ENCODE peak calls at places on chromosomes 3 and 15, in seven cellular contexts. Q is keratinocyte; D is tibial artery; G is adipocyte; B is CD8-positive, alpha-beta T cell; V is gastrocnemius medialis; M is CD8-positive, alpha-beta memory T cell. R is an unnamed sample.

GRCh38 chr3:149016669-149017541 is 25.6 kb downstream of the GYG1 start:
- DNase-seq in D (no peak), Q (peak; percentile 9), B (no peak), G (peak; percentile 68), M (no peak), V (no peak), R (no peak)

GRCh38 chr3:127339943-127340861 is 52.4 kb upstream of the PRR20G start:
- DNase-seq in V (no peak), D (no peak), B (no peak), G (no peak), Q (no peak), M (no peak), R (no peak)

GRCh38 chr3:109432833-109433232 is 95.5 kb upstream of the DPPA4 start:
- DNase-seq in B (no peak), V (no peak), G (no peak), D (no peak), Q (no peak), M (no peak), R (no peak)

GRCh38 chr3:65443739-65444447 is 594.8 kb downstream of the MAGI1 start:
- DNase-seq in B (no peak), G (no peak), Q (no peak), V (no peak), M (no peak), D (no peak), R (peak; percentile 39)

GRCh38 chr3:14511623-14511965 is 28.5 kb downstream of the GRIP2 start:
- DNase-seq in G (no peak), B (no peak), V (peak; percentile 11), Q (no peak), M (no peak), D (peak; percentile 24), R (peak; percentile 33)

GRCh38 chr3:62210016-62210415 is 163.3 kb downstream of the FEZF2 start:
- DNase-seq in B (no peak), G (no peak), D (no peak), V (no peak), M (no peak), Q (no peak), R (no peak)

GRCh38 chr3:146155022-146155421 is 6.0 kb downstream of the PLOD2 start:
- DNase-seq in Q (no peak), G (no peak), M (no peak), D (no peak), V (no peak), B (no peak), R (no peak)

GRCh38 chr3:150391200-150391599 is 16.9 kb upstream of the TSC22D2 start:
- DNase-seq in V (no peak), G (no peak), B (no peak), M (no peak), Q (no peak), D (no peak), R (no peak)

GRCh38 chr3:23740517-23741402 is 65.0 kb upstream of the UBE2E1 start:
- DNase-seq in M (peak; percentile 50), B (no peak), D (peak; percentile 71), V (no peak), G (peak; percentile 35), Q (peak; percentile 90), R (no peak)

GRCh38 chr3:124951511-124952390 is 17.2 kb upstream of the MUC13 start:
- DNase-seq in G (no peak), D (no peak), V (no peak), M (no peak), B (no peak), Q (no peak), R (no peak)

GRCh38 chr3:160618363-160618762 is 53.0 kb upstream of the KPNA4 start:
- DNase-seq in Q (no peak), M (no peak), V (no peak), B (no peak), D (no peak), G (peak; percentile 15), R (no peak)

GRCh38 chr3:5796541-5796940 is 609.0 kb downstream of the EDEM1 start:
- DNase-seq in B (no peak), V (no peak), G (no peak), M (no peak), Q (no peak), D (no peak), R (no peak)

GRCh38 chr15:76177491-76178040 is 117.8 kb downstream of the TMEM266 start:
- DNase-seq in D (peak; percentile 93), V (peak; percentile 99), Q (no peak), M (no peak), B (no peak), G (peak; percentile 52), R (no peak)

GRCh38 chr3:195075941-195076875 is 194.8 kb downstream of the XXYLT1 start:
- DNase-seq in D (no peak), Q (no peak), M (peak; percentile 26), V (no peak), G (no peak), B (no peak), R (no peak)

GRCh38 chr15:40325700-40326099 is 2.2 kb downstream of the INAFM2 start:
- DNase-seq in M (no peak), B (no peak), V (no peak), Q (no peak), G (no peak), D (no peak), R (no peak)

GRCh38 chr3:12352253-12352652 is 63.4 kb downstream of the PPARG start:
- DNase-seq in Q (no peak), D (no peak), B (no peak), M (no peak), V (no peak), G (no peak), R (no peak)

GRCh38 chr3:100972293-100972692 is 20.9 kb downstream of the ABI3BP start:
- DNase-seq in D (no peak), G (no peak), M (no peak), B (no peak), Q (no peak), V (no peak), R (no peak)

GRCh38 chr3:27080126-27080525 is 289.1 kb downstream of the NEK10 start:
- DNase-seq in V (no peak), B (no peak), Q (no peak), G (no peak), D (no peak), M (no peak), R (no peak)

GRCh38 chr3:180875071-180875698 is 37.3 kb upstream of the FXR1 start:
- DNase-seq in M (no peak), V (no peak), B (no peak), G (no peak), D (no peak), Q (no peak), R (no peak)

GRCh38 chr3:168426196-168426595 is 330.5 kb upstream of the GOLIM4 start:
- DNase-seq in G (peak; percentile 58), Q (no peak), V (no peak), M (no peak), D (no peak), B (no peak), R (peak; percentile 31)

GRCh38 chr3:168424059-168424765 is 328.5 kb upstream of the GOLIM4 start:
- DNase-seq in Q (no peak), G (peak; percentile 74), D (no peak), B (no peak), M (no peak), V (no peak), R (no peak)

GRCh38 chr3:168431436-168431835 is 335.7 kb upstream of the GOLIM4 start:
- DNase-seq in B (no peak), V (no peak), G (peak; percentile 11), Q (no peak), M (no peak), D (no peak), R (no peak)

GRCh38 chr3:168422843-168423242 is 327.1 kb upstream of the GOLIM4 start:
- DNase-seq in M (no peak), Q (no peak), D (no peak), G (no peak), V (no peak), B (no peak), R (no peak)

GRCh38 chr3:168427830-168428471 is 332.2 kb upstream of the GOLIM4 start:
- DNase-seq in V (no peak), D (no peak), Q (no peak), G (no peak), M (no peak), B (no peak), R (no peak)
- H3K4me1 ChIP-seq in V (no peaks in the 10 kb centered on the region), D (no peaks in the 10 kb centered on the region), Q (no peaks in the 10 kb centered on the region), G (peaks cover under 1% of the 10 kb centered on the region), M (no peaks in the 10 kb centered on the region), B (no peaks in the 10 kb centered on the region), R (no peaks in the 10 kb centered on the region)

DNA sequence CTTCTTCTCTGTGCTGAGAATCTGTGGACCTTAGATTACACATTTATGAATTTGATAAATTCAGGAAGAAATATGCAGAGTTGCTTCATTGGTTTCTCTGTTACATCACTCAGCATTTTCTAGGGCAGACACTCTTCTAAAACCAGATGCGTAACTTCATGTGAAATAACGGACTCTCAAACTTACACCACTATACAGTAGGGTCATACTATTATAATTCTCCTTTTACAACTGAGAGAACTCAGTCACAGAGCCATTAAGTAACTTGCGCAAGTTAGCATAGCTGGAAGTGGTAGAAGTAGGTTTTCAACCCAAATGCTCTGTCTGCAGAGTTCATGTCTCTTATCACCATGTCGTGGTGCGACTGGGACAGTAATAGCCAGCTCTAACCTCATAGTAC is 5.7 kb downstream of the TMEM207 start:
- DNase-seq in M (no peak), V (no peak), Q (no peak), B (no peak), G (peak; percentile 27), D (no peak), R (no peak)
- H3K4me3 ChIP-seq in M (no peak overlapping the region), V (no peak overlapping the region), Q (no peak overlapping the region), B (no peak overlapping the region), G (no peak overlapping the region), D (no peak overlapping the region), R (no peak overlapping the region)

GRCh38 chr15:98953000-98953776 is 54.4 kb downstream of the PGPEP1L start:
- DNase-seq in D (no peak), Q (no peak), B (no peak), V (no peak), M (no peak), G (no peak), R (no peak)
- H3K4me1 ChIP-seq in D (peaks cover 48% of the 10 kb centered on the region), Q (no peaks in the 10 kb centered on the region), B (no peaks in the 10 kb centered on the region), V (peaks cover 34% of the 10 kb centered on the region), M (no peaks in the 10 kb centered on the region), G (peaks cover 5% of the 10 kb centered on the region), R (no peaks in the 10 kb centered on the region)

GRCh38 chr3:182793663-182794454 is 555 bp downstream of the ATP11B start:
- DNase-seq in G (peak; percentile 80), D (no peak), B (peak; percentile 39), V (peak; percentile 33), Q (no peak), M (peak; percentile 64), R (peak; percentile 60)

GRCh38 chr3:182794806-182795369 is 1.6 kb downstream of the ATP11B start:
- DNase-seq in D (no peak), V (no peak), Q (no peak), G (peak; percentile 54), B (no peak), M (no peak), R (no peak)

GRCh38 chr3:182796310-182796709 is 3.0 kb downstream of the ATP11B start:
- DNase-seq in V (no peak), Q (no peak), B (no peak), D (no peak), M (no peak), G (no peak), R (no peak)

GRCh38 chr3:182794455-182794773 is 1.1 kb downstream of the ATP11B start:
- DNase-seq in D (no peak), Q (no peak), G (no peak), B (no peak), V (no peak), M (no peak), R (no peak)

DNA sequence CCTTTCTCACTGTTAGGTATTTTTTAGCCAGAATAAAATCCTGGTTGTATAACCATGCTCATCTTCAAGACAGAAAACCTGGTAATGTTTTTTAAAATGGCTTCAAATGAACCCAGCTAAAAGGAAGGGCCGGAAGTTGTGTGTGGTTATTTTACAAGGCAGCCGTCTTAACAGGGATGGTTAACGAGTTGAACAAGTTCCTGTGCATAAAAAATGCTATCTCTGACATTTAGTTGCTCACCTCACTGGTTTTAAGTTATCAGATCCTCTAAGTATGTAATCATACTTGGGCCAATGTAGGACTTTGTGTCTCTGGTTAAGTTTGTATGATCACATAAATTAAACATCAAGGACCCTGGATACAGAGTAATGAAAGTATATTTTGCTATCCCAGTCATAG is 2.1 kb downstream of the ATP11B start:
- DNase-seq in M (peak; percentile 63), G (peak; percentile 19), B (peak; percentile 39), V (no peak), Q (no peak), D (no peak), R (no peak)
- H3K4me3 ChIP-seq in M (peak overlapping the region; percentile 86), G (peak overlapping the region; percentile 85), B (peak overlapping the region; percentile 86), V (no peak overlapping the region), Q (peak overlapping the region; percentile 80), D (peak overlapping the region; percentile 81), R (peak overlapping the region; percentile 73)